ENCODE peak calls at places on chromosomes 3 and 15, in four cellular contexts. Q, O, M and U are unnamed samples.

GRCh38 chr15:67201136-67201535 is 53.3 kb downstream of the AAGAB start:
- DNase-seq in Q (no peak), M (no peak), O (no peak), U (peak)

GRCh38 chr15:40790723-40791122 is 16.2 kb upstream of the ZFYVE19 start:
- DNase-seq in O (no peak), Q (no peak), M (no peak), U (no peak)

GRCh38 chr3:44880284-44880683 is 5.9 kb downstream of the TGM4 start:
- DNase-seq in O (no peak), M (peak), Q (no peak), U (no peak)

GRCh38 chr3:197242784-197243432 is 55.5 kb downstream of the DLG1 start:
- DNase-seq in M (no peak), Q (peak), O (no peak), U (no peak)

GRCh38 chr3:129553771-129554170 is 10.8 kb downstream of the H1-8 start:
- DNase-seq in Q (no peak), O (no peak), M (no peak), U (no peak)

GRCh38 chr3:101926594-101927105 is 77.3 kb downstream of the NFKBIZ start:
- DNase-seq in O (no peak), Q (no peak), M (no peak), U (no peak)

GRCh38 chr15:51298656-51299055 is 39.7 kb downstream of the CYP19A1 start:
- DNase-seq in M (no peak), O (no peak), Q (no peak), U (no peak)

GRCh38 chr3:13637311-13637891 is 88.5 kb downstream of the FBLN2 start:
- DNase-seq in O (no peak), M (no peak), Q (no peak), U (no peak)

GRCh38 chr3:171851685-171852084 is 8.5 kb downstream of the TMEM212 start:
- DNase-seq in Q (no peak), O (no peak), M (peak), U (no peak)

GRCh38 chr3:142022381-142022780 is 127.0 kb downstream of the TFDP2 start:
- DNase-seq in M (no peak), O (no peak), Q (no peak), U (no peak)

GRCh38 chr15:58362262-58362922 is 69.4 kb upstream of the LIPC start:
- DNase-seq in Q (no peak), M (no peak), O (no peak), U (no peak)

GRCh38 chr15:58355965-58356358 is 75.8 kb upstream of the LIPC start:
- DNase-seq in Q (no peak), O (no peak), M (no peak), U (no peak)

GRCh38 chr15:58357529-58358476 is 74.0 kb upstream of the LIPC start:
- DNase-seq in M (peak), Q (peak), O (no peak), U (no peak)

GRCh38 chr15:58360421-58361090 is 71.2 kb upstream of the LIPC start:
- DNase-seq in Q (no peak), M (no peak), O (no peak), U (no peak)

DNA sequence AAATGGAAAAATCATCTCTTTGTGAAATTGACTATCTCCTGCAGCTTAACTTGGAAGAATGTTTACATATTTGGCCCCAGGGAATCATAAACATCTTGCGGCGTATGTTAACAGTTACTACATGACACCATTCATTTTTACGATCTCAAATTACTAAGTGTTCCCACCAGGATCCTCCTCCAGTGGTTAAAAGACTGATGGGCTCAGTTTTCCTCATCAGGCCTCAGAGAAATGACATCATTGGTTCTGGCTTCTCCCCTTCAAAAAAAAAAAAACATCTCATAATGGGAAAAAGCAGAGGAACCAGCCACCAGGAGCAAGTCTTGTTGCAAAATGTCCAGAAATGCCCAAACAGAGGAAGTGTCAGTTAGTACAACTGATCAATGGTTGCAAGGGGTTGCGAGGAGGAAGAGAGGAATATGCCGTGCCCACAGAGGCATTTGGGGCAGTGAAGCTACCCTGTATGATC is 70.5 kb upstream of the LIPC start:
- DNase-seq in M (peak), Q (no peak), O (no peak), U (no peak)
- H4K91ac ChIP-seq in M (peak), Q (no peak), O (no peak), U (no peak)

GRCh38 chr3:99818818-99819217 is 1.2 kb downstream of the CMSS1 start:
- DNase-seq in O (no peak), M (no peak), Q (no peak), U (no peak)

GRCh38 chr3:99817047-99817436 is 620 bp upstream of the CMSS1 start:
- DNase-seq in O (no peak), M (no peak), Q (peak), U (peak)

DNA sequence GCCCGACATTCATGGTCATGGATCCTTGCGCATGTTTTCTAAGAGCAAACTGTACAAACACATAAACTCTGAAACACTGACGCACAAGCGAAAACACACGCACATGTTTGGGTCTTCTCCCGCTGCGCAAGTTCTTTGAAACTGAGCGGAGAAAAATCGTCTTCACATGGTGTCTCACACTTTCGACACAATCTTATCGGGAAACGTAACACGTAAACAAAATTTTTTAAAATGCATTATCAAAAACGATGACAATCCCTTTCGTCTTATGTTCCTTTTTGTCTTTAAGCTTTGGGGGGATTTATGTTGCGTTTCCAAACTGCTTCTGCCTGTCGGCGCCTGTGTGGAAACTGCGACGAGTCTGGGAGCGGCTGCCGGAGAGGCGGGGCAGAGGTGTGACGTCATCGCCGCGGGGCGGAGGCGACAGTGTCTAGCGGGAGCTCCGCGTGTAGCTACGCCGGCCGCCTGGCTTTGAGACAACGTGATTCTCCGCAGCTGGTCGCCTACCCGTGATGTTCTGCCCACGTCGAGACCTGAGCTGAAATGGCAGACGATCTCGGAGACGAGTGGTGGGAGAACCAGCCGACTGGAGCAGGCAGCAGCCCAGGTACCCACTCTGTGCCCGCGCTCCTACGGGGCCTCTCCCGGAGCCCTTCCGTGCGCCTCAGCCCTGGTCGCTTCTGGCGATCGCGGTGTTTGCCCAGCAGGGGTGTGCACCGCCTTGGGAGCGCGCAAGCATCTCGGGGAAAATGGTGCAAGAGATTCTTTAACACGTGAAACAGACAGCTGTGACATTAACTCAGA is at the start of gene CMSS1:
- DNase-seq in Q (peak), M (peak), O (peak), U (peak)
- H2BK120ac ChIP-seq in Q (no peak), M (peak), O (no peak), U (no peak)

GRCh38 chr3:156395961-156396700 is 158.8 kb downstream of the SSR3 start:
- DNase-seq in O (no peak), M (no peak), Q (no peak), U (no peak)
- H3K4me2 ChIP-seq in O (no peak), M (no peak), Q (no peak), U (no peak)

GRCh38 chr3:128502712-128503111 is 9.7 kb upstream of the GATA2 start:
- DNase-seq in Q (peak), O (no peak), M (no peak), U (no peak)

GRCh38 chr3:128503164-128503651 is 10.2 kb upstream of the GATA2 start:
- DNase-seq in M (no peak), Q (peak), O (no peak), U (no peak)

GRCh38 chr3:128504957-128505730 is 12.1 kb upstream of the GATA2 start:
- DNase-seq in O (no peak), Q (peak), M (no peak), U (no peak)

GRCh38 chr3:128504533-128504915 is 11.5 kb upstream of the GATA2 start:
- DNase-seq in O (no peak), Q (peak), M (no peak), U (no peak)

GRCh38 chr3:128503751-128504532 is 10.9 kb upstream of the GATA2 start:
- DNase-seq in O (no peak), M (no peak), Q (peak), U (no peak)
- H4K91ac ChIP-seq in O (no peak), M (no peak), Q (no peak), U (no peak)

GRCh38 chr15:31163769-31164572 is 62.4 kb upstream of the TRPM1 start:
- DNase-seq in Q (no peak), M (no peak), O (no peak), U (no peak)
- H2BK120ac ChIP-seq in Q (no peak), M (no peak), O (no peak), U (no peak)

GRCh38 chr3:126972866-126973265 is 10.0 kb upstream of the PLXNA1 start:
- DNase-seq in O (no peak), Q (no peak), M (no peak), U (no peak)

GRCh38 chr3:126970921-126971320 is 12.0 kb upstream of the PLXNA1 start:
- DNase-seq in O (no peak), M (no peak), Q (no peak), U (no peak)

GRCh38 chr3:126973814-126974213 is 9.1 kb upstream of the PLXNA1 start:
- DNase-seq in O (no peak), M (no peak), Q (no peak), U (no peak)

GRCh38 chr3:126970101-126970500 is 12.8 kb upstream of the PLXNA1 start:
- DNase-seq in Q (no peak), O (no peak), M (no peak), U (no peak)

GRCh38 chr3:126971891-126972351 is 11.0 kb upstream of the PLXNA1 start:
- DNase-seq in O (no peak), Q (peak), M (peak), U (no peak)
- H3K4me2 ChIP-seq in O (no peak), Q (no peak), M (no peak), U (no peak)